ENCODE peak calls at places on chromosomes 5 and 9, in nine cellular contexts. L, P, Z, J, S, N, B, C and I are unnamed samples.

GRCh38 chr5:172123269-172123692 is 64.7 kb downstream of the STK10 start:
- DNase-seq in L (no peak), P (peak), Z (peak), J (no peak), S (peak), N (no peak), B (no peak), C (peak), I (no peak)

GRCh38 chr5:95022967-95023695 is 261.8 kb downstream of the MCTP1 start:
- DNase-seq in L (no peak), P (no peak), Z (no peak), J (no peak), S (no peak), N (peak), B (no peak), C (no peak), I (no peak)

GRCh38 chr5:149611327-149611726 is 30.0 kb downstream of the ARHGEF37 start:
- DNase-seq in L (no peak), P (no peak), Z (peak), J (no peak), S (no peak), N (no peak), B (no peak), C (no peak), I (no peak)

GRCh38 chr5:84393969-84394368 is 9.3 kb upstream of the EDIL3 start:
- DNase-seq in L (no peak), P (no peak), Z (no peak), J (peak), S (no peak), N (no peak), B (peak), C (no peak), I (no peak)

GRCh38 chr9:32879335-32879734 is 96.0 kb downstream of the TMEM215 start:
- DNase-seq in L (no peak), P (peak), Z (no peak), J (no peak), S (no peak), N (no peak), B (no peak), C (no peak), I (no peak)

GRCh38 chr9:14428781-14429230 is 114.9 kb upstream of the NFIB start:
- DNase-seq in L (peak), P (peak), Z (peak), J (peak), S (peak), N (no peak), B (peak), C (peak), I (peak)

GRCh38 chr5:78597068-78597857 is 51.3 kb downstream of the LHFPL2 start:
- DNase-seq in L (peak), P (no peak), Z (peak), J (no peak), S (no peak), N (no peak), B (no peak), C (no peak), I (no peak)

GRCh38 chr5:151799407-151799806 is 27.7 kb downstream of the G3BP1 start:
- DNase-seq in L (no peak), P (no peak), Z (no peak), J (no peak), S (no peak), N (no peak), B (no peak), C (no peak), I (peak)

GRCh38 chr5:29963956-29964355 is 1229.5 kb upstream of the CDH6 start:
- DNase-seq in L (no peak), P (peak), Z (no peak), J (no peak), S (no peak), N (no peak), B (no peak), C (no peak), I (no peak)

GRCh38 chr5:179827684-179828083 is 7.0 kb downstream of the SQSTM1 start:
- DNase-seq in L (peak), P (peak), Z (no peak), J (no peak), S (peak), N (no peak), B (no peak), C (no peak), I (no peak)

GRCh38 chr5:175689147-175689991 is 31.5 kb downstream of the HRH2 start:
- DNase-seq in L (no peak), P (no peak), Z (no peak), J (no peak), S (no peak), N (no peak), B (no peak), C (no peak), I (peak)

GRCh38 chr5:151856861-151857260 is 67.8 kb downstream of the GLRA1 start:
- DNase-seq in L (no peak), P (no peak), Z (no peak), J (no peak), S (no peak), N (no peak), B (no peak), C (no peak), I (no peak)

GRCh38 chr5:96752341-96753016 is 55.3 kb downstream of the ERAP1 start:
- DNase-seq in L (peak), P (peak), Z (peak), J (peak), S (peak), N (no peak), B (peak), C (peak), I (peak)

GRCh38 chr5:135273212-135273611 is 125.8 kb downstream of the MACROH2A1 start:
- DNase-seq in L (no peak), P (no peak), Z (no peak), J (no peak), S (no peak), N (no peak), B (no peak), C (no peak), I (no peak)

GRCh38 chr9:70601000-70601929 is 186.8 kb upstream of the KLF9 start:
- DNase-seq in L (no peak), P (no peak), Z (peak), J (no peak), S (peak), N (no peak), B (no peak), C (no peak), I (no peak)

GRCh38 chr9:117365438-117365837 is 49.4 kb downstream of the ASTN2 start:
- DNase-seq in L (no peak), P (no peak), Z (no peak), J (no peak), S (no peak), N (no peak), B (no peak), C (no peak), I (no peak)

GRCh38 chr9:110048473-110048975 is 159.4 kb downstream of the C9orf152 start:
- DNase-seq in L (peak), P (peak), Z (no peak), J (peak), S (peak), N (peak), B (no peak), C (peak), I (peak)

GRCh38 chr9:126534431-126535186 is 79.1 kb upstream of the LMX1B start:
- DNase-seq in L (no peak), P (peak), Z (no peak), J (no peak), S (peak), N (no peak), B (no peak), C (no peak), I (no peak)

GRCh38 chr5:33817301-33817700 is 74.5 kb downstream of the ADAMTS12 start:
- DNase-seq in L (no peak), P (no peak), Z (no peak), J (no peak), S (no peak), N (no peak), B (no peak), C (no peak), I (no peak)

GRCh38 chr9:118940477-118940876 is 428.8 kb downstream of the BRINP1 start:
- DNase-seq in L (no peak), P (peak), Z (no peak), J (no peak), S (no peak), N (no peak), B (no peak), C (no peak), I (no peak)

GRCh38 chr9:129459550-129460322 is 161.2 kb downstream of the C9orf50 start:
- DNase-seq in L (no peak), P (no peak), Z (no peak), J (no peak), S (no peak), N (no peak), B (no peak), C (no peak), I (no peak)

GRCh38 chr5:173823721-173824567 is 64.2 kb upstream of the CPEB4 start:
- DNase-seq in L (peak), P (peak), Z (peak), J (no peak), S (no peak), N (no peak), B (peak), C (no peak), I (no peak)

GRCh38 chr5:180545248-180545647 is 46.1 kb downstream of the SCGB3A1 start:
- DNase-seq in L (no peak), P (no peak), Z (no peak), J (no peak), S (no peak), N (no peak), B (no peak), C (no peak), I (no peak)

GRCh38 chr5:60163762-60164161 is 270.2 kb upstream of the PDE4D start:
- DNase-seq in L (no peak), P (no peak), Z (no peak), J (no peak), S (no peak), N (no peak), B (no peak), C (no peak), I (no peak)

GRCh38 chr9:33375238-33375840 is 27.0 kb downstream of the AQP7 start:
- DNase-seq in L (no peak), P (peak), Z (no peak), J (peak), S (no peak), N (no peak), B (no peak), C (no peak), I (no peak)

GRCh38 chr5:10834695-10835094 is 73.7 kb upstream of the DAP start:
- DNase-seq in L (no peak), P (no peak), Z (no peak), J (no peak), S (no peak), N (no peak), B (no peak), C (no peak), I (no peak)

DNA sequence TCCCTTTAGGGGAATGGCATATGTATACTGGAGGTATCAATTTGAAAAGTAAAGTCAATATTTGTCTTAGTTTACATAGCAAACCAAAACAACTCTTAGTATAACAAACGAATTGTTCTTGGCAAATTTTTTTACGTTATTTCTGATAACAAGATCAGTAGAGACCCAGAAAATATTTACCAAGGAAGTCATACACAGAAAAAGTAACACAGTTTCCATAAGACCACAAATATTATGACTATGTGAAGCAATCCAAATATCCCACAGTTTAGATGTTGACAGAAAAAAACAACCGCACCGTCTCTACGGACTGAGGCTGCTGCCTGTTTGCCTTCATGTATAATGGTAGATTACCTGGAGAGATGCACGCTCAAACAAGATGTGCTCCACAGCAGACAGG is 46.5 kb upstream of the DAPK1 start:
- DNase-seq in L (no peak), P (no peak), Z (no peak), J (no peak), S (no peak), N (no peak), B (no peak), C (no peak), I (no peak)
- TF ChIP-seq CTCF in L (no peak), P (no peak), Z (no peak), J (no peak), S (no peak), N (no peak), B (no peak), C (no peak), I (no peak)

GRCh38 chr9:104927912-104928740 is at the start of gene ABCA1:
- DNase-seq in L (peak), P (peak), Z (peak), J (peak), S (peak), N (no peak), B (no peak), C (peak), I (peak)

GRCh38 chr9:104927216-104927911 is 591 bp downstream of the ABCA1 start:
- DNase-seq in L (peak), P (peak), Z (peak), J (no peak), S (peak), N (no peak), B (no peak), C (no peak), I (no peak)

GRCh38 chr9:104923289-104923688 is 4.7 kb downstream of the ABCA1 start:
- DNase-seq in L (no peak), P (no peak), Z (no peak), J (no peak), S (no peak), N (no peak), B (no peak), C (no peak), I (no peak)

GRCh38 chr9:104921067-104921741 is 6.8 kb downstream of the ABCA1 start:
- DNase-seq in L (no peak), P (no peak), Z (no peak), J (no peak), S (no peak), N (no peak), B (no peak), C (no peak), I (no peak)

DNA sequence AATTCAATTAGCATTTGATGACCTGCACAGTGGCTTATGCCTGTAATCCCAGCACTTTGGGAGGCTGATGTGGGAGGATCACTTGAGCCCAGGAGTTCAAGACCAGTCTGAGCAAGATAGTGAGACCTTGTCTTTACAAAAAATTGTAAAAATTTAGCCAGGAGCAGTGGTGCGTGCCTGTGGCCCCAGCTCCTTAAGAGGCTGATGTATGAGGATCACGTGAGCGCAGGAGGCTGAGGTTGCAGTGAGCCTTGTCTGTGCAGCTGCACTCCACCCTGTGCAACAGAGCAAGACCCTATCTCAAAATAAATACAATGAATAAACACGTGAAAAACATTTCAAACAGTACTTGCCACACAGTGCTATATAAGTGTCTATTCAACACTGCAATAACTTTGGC is 4.2 kb downstream of the ABCA1 start:
- DNase-seq in L (no peak), P (no peak), Z (no peak), J (no peak), S (no peak), N (no peak), B (no peak), C (no peak), I (no peak)
- TF ChIP-seq REST in L (no peak), P (no peak), Z (no peak), J (no peak), S (no peak), N (no peak), B (no peak), C (no peak), I (no peak)

GRCh38 chr5:123874600-123875201 is 362.7 kb downstream of the CSNK1G3 start:
- DNase-seq in L (no peak), P (peak), Z (peak), J (no peak), S (no peak), N (no peak), B (no peak), C (no peak), I (no peak)
- H3K4me3 ChIP-seq in L (no peak), P (peak), Z (no peak), J (no peak), S (no peak), N (no peak), B (no peak), C (no peak), I (no peak)

GRCh38 chr9:133592731-133593409 is 16.3 kb downstream of the FAM163B start:
- DNase-seq in L (no peak), P (no peak), Z (no peak), J (no peak), S (no peak), N (no peak), B (no peak), C (no peak), I (no peak)
- TF ChIP-seq CTCF in L (peak), P (peak), Z (peak), J (peak), S (peak), N (peak), B (no peak), C (peak), I (no peak)